ENCODE peak calls at places on chromosomes 16 and 17, in five cellular contexts. Y, F, J, D and M are unnamed samples.

GRCh38 chr17:50765454-50766221 is 1.7 kb downstream of the ANKRD40CL start:
- DNase-seq in Y (no peak), F (no peak), J (no peak), D (no peak), M (no peak)

GRCh38 chr16:17409894-17410293 is 60.9 kb downstream of the XYLT1 start:
- DNase-seq in Y (no peak), F (no peak), J (no peak), D (no peak), M (no peak)

GRCh38 chr16:57676624-57677085 is 8.5 kb downstream of the ADGRG3 start:
- DNase-seq in Y (no peak), F (no peak), J (no peak), D (no peak), M (no peak)

GRCh38 chr17:57380055-57380356 is 123.7 kb downstream of the MSI2 start:
- DNase-seq in Y (no peak), F (no peak), J (no peak), D (no peak), M (no peak)

GRCh38 chr17:78337244-78338109 is 22.4 kb downstream of the SOCS3 start:
- DNase-seq in Y (no peak), F (no peak), J (no peak), D (no peak), M (no peak)

GRCh38 chr17:28545787-28546415 is 6.5 kb downstream of the UNC119 start:
- DNase-seq in Y (no peak), F (no peak), J (no peak), D (no peak), M (no peak)

GRCh38 chr17:7418472-7419152 is 1.5 kb upstream of the SPEM1 start:
- DNase-seq in Y (no peak), F (no peak), J (no peak), D (no peak), M (no peak)

GRCh38 chr16:19115148-19116021 is 1.6 kb downstream of the ITPRIPL2 start:
- DNase-seq in Y (no peak), F (no peak), J (no peak), D (no peak), M (no peak)

GRCh38 chr17:51260960-51261958 is 913 bp downstream of the UTP18 start:
- DNase-seq in Y (peak), F (peak), J (peak), D (peak), M (peak)

GRCh38 chr17:34420900-34421299 is 57.9 kb upstream of the CCL1 start:
- DNase-seq in Y (no peak), F (no peak), J (no peak), D (no peak), M (no peak)

GRCh38 chr17:60641810-60642220 is 35.8 kb upstream of the BCAS3 start:
- DNase-seq in Y (peak), F (peak), J (peak), D (peak), M (peak)

GRCh38 chr16:86016201-86016965 is 117.4 kb downstream of the IRF8 start:
- DNase-seq in Y (no peak), F (peak), J (peak), D (peak), M (peak)

GRCh38 chr16:588639-588888 is 1.3 kb upstream of the RAB40C start:
- DNase-seq in Y (no peak), F (no peak), J (peak), D (no peak), M (peak)

GRCh38 chr17:4365628-4366311 is 705 bp downstream of the UBE2G1 start:
- DNase-seq in Y (no peak), F (peak), J (peak), D (peak), M (peak)

GRCh38 chr16:86975445-86975844 is 341.7 kb downstream of the C16orf95 start:
- DNase-seq in Y (no peak), F (no peak), J (no peak), D (no peak), M (no peak)

GRCh38 chr16:53664724-53665345 is 38.8 kb downstream of the RPGRIP1L start:
- DNase-seq in Y (peak), F (no peak), J (no peak), D (no peak), M (no peak)